ENCODE peak calls at places on chromosome 4, in six cellular contexts. A is GM12865, V is PC-3, L is lower lobe of right lung, K is AG04449, Q is RWPE2. J is an unnamed sample.
A peak's percentile ranks its signal among the peaks of the same experiment; 100 is the strongest.

GRCh38 chr4:36313687-36314086 is 32.3 kb downstream of the DTHD1 start:
- DNase-seq in K (no peak), V (no peak), L (no peak), A (no peak), Q (no peak), J (no peak)

GRCh38 chr4:52983563-52984303 is 121.6 kb downstream of the RASL11B start:
- DNase-seq in Q (no peak), A (peak; percentile 50), K (no peak), V (peak; percentile 83), L (no peak), J (no peak)

GRCh38 chr4:5890063-5890727 is 2.7 kb downstream of the CRMP1 start:
- DNase-seq in V (no peak), K (no peak), L (no peak), A (no peak), Q (no peak), J (no peak)

GRCh38 chr4:2482693-2483092 is 13.8 kb downstream of the RNF4 start:
- DNase-seq in L (no peak), V (no peak), K (no peak), Q (no peak), A (peak; percentile 86), J (no peak)

GRCh38 chr4:92104506-92104905 is 199.3 kb upstream of the GRID2 start:
- DNase-seq in V (no peak), A (no peak), K (no peak), Q (no peak), L (no peak), J (no peak)

GRCh38 chr4:109375778-109376414 is 57.7 kb upstream of the SEC24B start:
- DNase-seq in V (no peak), Q (no peak), L (peak; percentile 47), A (no peak), K (no peak), J (no peak)

GRCh38 chr4:78672441-78672815 is 103.7 kb upstream of the BMP2K start:
- DNase-seq in V (no peak), Q (no peak), K (no peak), A (no peak), L (no peak), J (no peak)

GRCh38 chr4:159042097-159042605 is 60.7 kb upstream of the RAPGEF2 start:
- DNase-seq in Q (no peak), A (peak; percentile 25), L (no peak), V (no peak), K (no peak), J (no peak)

GRCh38 chr4:74480267-74480666 is 35.3 kb downstream of the AREG start:
- DNase-seq in L (no peak), A (no peak), K (no peak), Q (no peak), V (peak; percentile 51), J (no peak)

GRCh38 chr4:7192252-7193039 is at the start of gene SORCS2:
- DNase-seq in K (no peak), A (peak; percentile 47), Q (no peak), L (peak; percentile 65), V (peak; percentile 68), J (peak; percentile 68)

GRCh38 chr4:825063-825968 is 613 bp downstream of the CPLX1 start:
- DNase-seq in K (no peak), V (no peak), Q (peak; percentile 56), L (peak; percentile 13), A (no peak), J (peak; percentile 49)

GRCh38 chr4:76589872-76590846 is 155.1 kb downstream of the SHROOM3 start:
- DNase-seq in L (peak; percentile 81), K (peak; percentile 86), V (peak; percentile 65), A (no peak), Q (no peak), J (no peak)

GRCh38 chr4:122623637-122624036 is 2.8 kb upstream of the IL21 start:
- DNase-seq in Q (no peak), K (no peak), L (no peak), A (no peak), V (no peak), J (no peak)

GRCh38 chr4:146401274-146401673 is 120.5 kb downstream of the SLC10A7 start:
- DNase-seq in V (no peak), Q (no peak), A (no peak), K (no peak), L (no peak), J (no peak)

GRCh38 chr4:13233755-13234154 is 250.4 kb downstream of the RAB28 start:
- DNase-seq in A (no peak), L (no peak), V (no peak), Q (no peak), K (no peak), J (no peak)

GRCh38 chr4:168584321-168584771 is 87.5 kb downstream of the PALLD start:
- DNase-seq in V (peak; percentile 76), A (no peak), L (no peak), K (no peak), Q (no peak), J (no peak)

GRCh38 chr4:70992354-70992753 is 1.1 kb upstream of the DCK start:
- DNase-seq in Q (no peak), A (peak; percentile 29), V (peak; percentile 27), K (no peak), L (no peak), J (no peak)

GRCh38 chr4:47490550-47490949 is 5.5 kb downstream of the ATP10D start:
- DNase-seq in A (peak; percentile 59), K (no peak), L (no peak), Q (no peak), V (peak; percentile 23), J (no peak)

GRCh38 chr4:3836041-3836801 is 70.0 kb downstream of the ADRA2C start:
- DNase-seq in K (no peak), Q (no peak), L (peak; percentile 36), A (no peak), V (no peak), J (no peak)

GRCh38 chr4:770022-770421 is 55.9 kb downstream of the CPLX1 start:
- DNase-seq in A (no peak), K (no peak), L (peak; percentile 23), V (no peak), Q (no peak), J (no peak)

GRCh38 chr4:19575959-19576358 is 675.7 kb upstream of the SLIT2 start:
- DNase-seq in Q (no peak), L (no peak), K (no peak), V (no peak), A (no peak), J (no peak)

GRCh38 chr4:135316266-135316779 is 1114.7 kb upstream of the PABPC4L start:
- DNase-seq in Q (no peak), A (no peak), K (no peak), V (no peak), L (no peak), J (no peak)

GRCh38 chr4:170990989-170991589 is 822.1 kb upstream of the GALNTL6 start:
- DNase-seq in A (peak; percentile 67), V (peak; percentile 44), Q (no peak), L (no peak), K (no peak), J (no peak)

GRCh38 chr4:151266542-151266941 is 10.4 kb upstream of the PRSS48 start:
- DNase-seq in Q (no peak), K (peak; percentile 10), L (no peak), V (peak; percentile 49), A (no peak), J (no peak)

GRCh38 chr4:101039367-101039766 is 308.0 kb downstream of the PPP3CA start:
- DNase-seq in L (no peak), V (no peak), A (peak; percentile 36), Q (no peak), K (no peak), J (no peak)

GRCh38 chr4:97778174-97778573 is 365.1 kb downstream of the STPG2 start:
- DNase-seq in Q (no peak), L (no peak), A (no peak), K (no peak), V (no peak), J (no peak)

GRCh38 chr4:152415980-152416379 is 119.9 kb downstream of the FBXW7 start:
- DNase-seq in Q (no peak), K (no peak), L (no peak), A (no peak), V (peak; percentile 40), J (no peak)

GRCh38 chr4:26753642-26754041 is 107.0 kb upstream of the STIM2 start:
- DNase-seq in Q (no peak), A (no peak), L (no peak), K (no peak), V (peak; percentile 32), J (no peak)

GRCh38 chr4:7785017-7785416 is 154.6 kb downstream of the AFAP1 start:
- DNase-seq in Q (peak; percentile 33), K (no peak), L (no peak), V (no peak), A (no peak), J (no peak)

GRCh38 chr4:166078956-166079355 is 205.9 kb downstream of the TLL1 start:
- DNase-seq in K (no peak), V (peak; percentile 46), Q (no peak), A (no peak), L (no peak), J (no peak)

GRCh38 chr4:164803702-164804101 is 49.8 kb downstream of the SMIM31 start:
- DNase-seq in K (no peak), L (no peak), Q (no peak), A (no peak), V (no peak), J (no peak)

GRCh38 chr4:95204873-95205272 is 343.9 kb downstream of the UNC5C start:
- DNase-seq in L (no peak), K (no peak), A (no peak), Q (no peak), V (peak; percentile 34), J (no peak)
- TF ChIP-seq CTCF in L (no peak), K (peak; percentile 1), A (peak; percentile 15), Q (peak; percentile 42), V (peak; percentile 55), J (no peak)

GRCh38 chr4:185011408-185011807 is 6.9 kb upstream of the HELT start:
- DNase-seq in Q (no peak), L (no peak), V (peak; percentile 25), K (no peak), A (no peak), J (no peak)
- TF ChIP-seq CTCF in Q (peak; percentile 68), L (peak; percentile 24), V (peak; percentile 59), K (peak; percentile 64), A (peak; percentile 45), J (no peak)

DNA sequence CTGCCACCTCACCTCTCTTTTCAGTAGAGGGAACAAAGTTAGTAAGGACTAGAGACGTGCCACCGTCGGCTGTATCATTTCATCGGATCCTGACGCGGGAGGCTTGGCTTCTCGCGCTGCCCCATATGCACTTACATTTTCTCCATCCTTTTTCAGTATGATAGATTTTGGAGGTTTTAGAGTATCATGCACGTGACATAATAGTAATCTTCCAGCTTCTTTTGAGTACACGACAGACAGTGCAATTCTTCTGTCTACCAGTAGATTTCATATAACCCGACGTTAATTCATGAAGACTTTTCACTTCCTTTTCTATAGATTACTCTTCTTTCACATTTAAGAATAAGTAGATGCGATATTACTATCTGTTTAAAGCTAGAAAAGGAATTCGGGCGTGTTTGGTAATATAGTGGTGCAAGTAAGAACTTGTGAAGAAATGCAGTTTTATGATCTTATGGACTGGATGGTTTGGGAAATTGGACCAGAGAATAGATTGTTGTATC is 995 bp downstream of the CDS1 start:
- DNase-seq in V (no peak), A (peak; percentile 10), L (no peak), K (no peak), Q (no peak), J (no peak)
- TF ChIP-seq CTCF in V (no peak), A (no peak), L (no peak), K (no peak), Q (no peak), J (no peak)

GRCh38 chr4:126221717-126222116 is 907.0 kb downstream of the FAT4 start:
- DNase-seq in K (no peak), Q (no peak), L (no peak), A (no peak), V (no peak), J (no peak)

GRCh38 chr4:126221262-126221661 is 906.5 kb downstream of the FAT4 start:
- DNase-seq in K (no peak), Q (no peak), L (no peak), V (no peak), A (no peak), J (no peak)

GRCh38 chr4:126223784-126224407 is 909.1 kb downstream of the FAT4 start:
- DNase-seq in L (no peak), A (peak; percentile 3), K (no peak), Q (no peak), V (peak; percentile 27), J (no peak)
- TF ChIP-seq CTCF in L (peak; percentile 50), A (peak; percentile 40), K (peak; percentile 60), Q (peak; percentile 76), V (peak; percentile 57), J (no peak)